ENCODE peak calls at places on chromosomes 5 and 9, in four cellular contexts. L is activated naive CD4-positive, alpha-beta T cell; R is HTR-8/SVneo; G is pancreas. X is an unnamed sample.
A peak's percentile ranks its signal among the peaks of the same experiment; 100 is the strongest.

GRCh38 chr5:150137168-150137957 is 18.3 kb downstream of the PDGFRB start:
- DNase-seq in L (no peak), R (no peak), G (no peak), X (no peak)

GRCh38 chr5:147857302-147858129 is 21.0 kb upstream of the SCGB3A2 start:
- DNase-seq in G (no peak), R (peak; percentile 21), L (peak; percentile 1), X (no peak)

GRCh38 chr5:51396797-51397196 is 13.5 kb downstream of the ISL1 start:
- DNase-seq in G (no peak), L (no peak), R (no peak), X (no peak)

GRCh38 chr9:126276056-126276728 is 50.4 kb upstream of the MVB12B start:
- DNase-seq in L (no peak), R (no peak), G (no peak), X (no peak)

GRCh38 chr5:171806976-171807823 is 21.6 kb downstream of the SMIM23 start:
- DNase-seq in G (no peak), L (no peak), R (no peak), X (no peak)

GRCh38 chr9:86487222-86487841 is 133.1 kb upstream of the TUT7 start:
- DNase-seq in G (no peak), R (peak; percentile 21), L (no peak), X (no peak)

GRCh38 chr5:77146896-77147295 is 59.8 kb upstream of the ZBED3 start:
- DNase-seq in G (no peak), L (no peak), R (no peak), X (no peak)

GRCh38 chr9:5622019-5622418 is 6.9 kb upstream of the RIC1 start:
- DNase-seq in R (peak; percentile 27), G (no peak), L (no peak), X (no peak)

GRCh38 chr9:95738438-95738837 is 137.1 kb upstream of the ERCC6L2 start:
- DNase-seq in R (no peak), L (no peak), G (no peak), X (no peak)

GRCh38 chr5:116658141-116658540 is 83.5 kb upstream of the SEMA6A start:
- DNase-seq in R (no peak), L (no peak), G (no peak), X (no peak)

GRCh38 chr9:116475201-116475600 is 211.9 kb upstream of the TRIM32 start:
- DNase-seq in L (no peak), G (no peak), R (no peak), X (no peak)

GRCh38 chr9:133493845-133494540 is 15.1 kb upstream of the SLC2A6 start:
- DNase-seq in G (peak; percentile 58), R (no peak), L (no peak), X (no peak)